ENCODE peak calls at places on chromosomes 7 and 10, in four cellular contexts. J is brain microvascular endothelial cell, Y is stomach, U is left ventricle myocardium inferior. W is an unnamed sample.

GRCh38 chr7:102125127-102125561 is 161.5 kb upstream of the SH2B2 start:
- DNase-seq in J (peak; percentile 87), U (peak; percentile 52), Y (no peak), W (no peak)

GRCh38 chr10:32210306-32211045 is 136.5 kb downstream of the EPC1 start:
- DNase-seq in U (no peak), J (peak; percentile 60), Y (no peak), W (peak; percentile 21)

GRCh38 chr7:28596245-28596935 is 184.1 kb downstream of the CREB5 start:
- DNase-seq in J (peak; percentile 33), U (no peak), Y (no peak), W (no peak)

GRCh38 chr7:149822353-149822943 is 15.7 kb upstream of the ZNF862 start:
- DNase-seq in U (peak; percentile 7), Y (no peak), J (no peak), W (no peak)

GRCh38 chr7:2639151-2639993 is 7.6 kb downstream of the TTYH3 start:
- DNase-seq in U (no peak), J (no peak), Y (no peak), W (no peak)

GRCh38 chr10:62543566-62543965 is 169.4 kb downstream of the ZNF365 start:
- DNase-seq in J (no peak), Y (no peak), U (no peak), W (no peak)

GRCh38 chr10:78623577-78624215 is 445.1 kb upstream of the ZMIZ1 start:
- DNase-seq in U (no peak), J (peak; percentile 66), Y (no peak), W (peak; percentile 26)

GRCh38 chr7:140060243-140060630 is 2.5 kb downstream of the PARP12 start:
- DNase-seq in U (no peak), Y (no peak), J (no peak), W (no peak)

GRCh38 chr10:96038476-96039387 is 4.7 kb upstream of the CCNJ start:
- DNase-seq in Y (no peak), J (no peak), U (no peak), W (no peak)

GRCh38 chr10:132304756-132305509 is 2.8 kb downstream of the STK32C start:
- DNase-seq in Y (no peak), J (no peak), U (no peak), W (no peak)

GRCh38 chr7:51764981-51765380 is 448.4 kb upstream of the COBL start:
- DNase-seq in U (no peak), J (no peak), Y (no peak), W (no peak)

GRCh38 chr7:67738-68395 is 124.5 kb upstream of the FAM20C start:
- DNase-seq in Y (no peak), J (no peak), U (no peak), W (no peak)

GRCh38 chr10:43671659-43672555 is 23.2 kb upstream of the ZNF32 start:
- DNase-seq in J (peak; percentile 64), U (no peak), Y (peak; percentile 60), W (peak; percentile 54)

GRCh38 chr7:80835251-80835650 is 83.6 kb downstream of the SEMA3C start:
- DNase-seq in J (no peak), Y (no peak), U (no peak), W (no peak)

GRCh38 chr7:75018570-75019364 is 54.3 kb downstream of the CASTOR2 start:
- DNase-seq in U (no peak), Y (no peak), J (no peak), W (no peak)

GRCh38 chr10:1595726-1596125 is 141.6 kb downstream of the ADARB2 start:
- DNase-seq in U (no peak), J (no peak), Y (no peak), W (no peak)

GRCh38 chr7:83005410-83005809 is 157.3 kb downstream of the PCLO start:
- DNase-seq in Y (no peak), U (no peak), J (no peak), W (no peak)

GRCh38 chr10:131841131-131841661 is 59.6 kb upstream of the PPP2R2D start:
- DNase-seq in Y (no peak), J (no peak), U (no peak), W (no peak)

GRCh38 chr7:149496642-149497391 is 792 bp downstream of the ZNF746 start:
- DNase-seq in Y (peak; percentile 43), U (peak; percentile 60), J (peak; percentile 13), W (peak; percentile 58)

GRCh38 chr7:84614821-84615506 is 420.4 kb upstream of the SEMA3A start:
- DNase-seq in U (no peak), J (peak; percentile 2), Y (no peak), W (no peak)

GRCh38 chr10:49403363-49403762 is 7.5 kb upstream of the DRGX start:
- DNase-seq in U (no peak), J (no peak), Y (no peak), W (no peak)

GRCh38 chr10:7363700-7364099 is 47.1 kb downstream of the SFMBT2 start:
- DNase-seq in U (no peak), Y (no peak), J (no peak), W (no peak)

GRCh38 chr10:7359954-7360353 is 50.9 kb downstream of the SFMBT2 start:
- DNase-seq in U (no peak), J (no peak), Y (no peak), W (no peak)

GRCh38 chr10:7362451-7362850 is 48.4 kb downstream of the SFMBT2 start:
- DNase-seq in J (no peak), Y (no peak), U (no peak), W (no peak)

GRCh38 chr10:7364474-7364873 is 46.4 kb downstream of the SFMBT2 start:
- DNase-seq in U (no peak), J (no peak), Y (no peak), W (no peak)

DNA sequence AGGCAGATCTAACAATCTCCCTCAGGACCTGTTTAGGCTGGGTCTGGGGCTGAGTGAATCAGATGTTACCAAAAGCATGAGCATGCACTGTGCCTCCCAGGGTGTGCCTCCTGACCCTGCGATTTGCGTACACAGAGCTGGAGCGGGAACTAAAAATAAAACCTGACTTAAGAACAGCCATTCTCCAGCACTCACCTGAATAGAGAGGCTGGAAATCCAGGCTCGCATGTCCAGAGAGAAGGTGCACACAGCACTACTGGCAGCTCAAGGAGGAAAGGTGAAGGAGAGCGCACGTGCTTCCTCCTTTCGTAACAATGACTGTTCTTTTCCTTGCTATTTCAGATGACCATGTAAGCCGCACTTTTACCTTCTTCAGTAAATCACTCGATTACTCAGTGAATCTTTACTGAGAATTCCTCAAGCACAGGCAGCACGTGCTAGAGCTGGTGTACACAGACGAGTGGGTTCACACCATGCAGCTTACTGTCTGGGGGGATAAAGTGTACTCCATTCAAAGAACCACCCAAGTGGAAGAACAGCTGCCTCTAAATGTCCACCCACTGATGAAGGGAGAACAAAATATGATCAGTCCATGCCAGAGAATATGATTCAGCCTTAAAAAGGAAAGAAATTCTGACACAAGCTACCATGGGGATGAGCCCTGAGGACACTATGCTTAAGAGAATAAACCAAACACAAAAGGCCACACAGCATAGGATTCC is 45.6 kb downstream of the SFMBT2 start:
- DNase-seq in Y (no peak), J (no peak), U (no peak), W (no peak)
- H3K36me3 ChIP-seq in Y (peaks cover 90% of the 10 kb centered on the region), J (no peaks in the 10 kb centered on the region), U (peaks cover 93% of the 10 kb centered on the region), W (no peaks in the 10 kb centered on the region)

GRCh38 chr7:4751398-4751947 is 23.9 kb upstream of the AP5Z1 start:
- DNase-seq in J (no peak), U (no peak), Y (no peak), W (no peak)
- H3K36me3 ChIP-seq in J (peaks cover 42% of the 10 kb centered on the region), U (peaks cover 28% of the 10 kb centered on the region), Y (peaks cover 45% of the 10 kb centered on the region), W (peaks cover 58% of the 10 kb centered on the region)

GRCh38 chr7:87899258-87899657 is 23.0 kb downstream of the DBF4 start:
- DNase-seq in U (no peak), Y (no peak), J (no peak), W (no peak)

GRCh38 chr7:87895363-87895762 is 19.1 kb downstream of the DBF4 start:
- DNase-seq in U (no peak), J (no peak), Y (no peak), W (no peak)
- H3K36me3 ChIP-seq in U (peaks cover 22% of the 10 kb centered on the region), J (no peaks in the 10 kb centered on the region), Y (peaks cover 21% of the 10 kb centered on the region), W (peaks cover 49% of the 10 kb centered on the region)

DNA sequence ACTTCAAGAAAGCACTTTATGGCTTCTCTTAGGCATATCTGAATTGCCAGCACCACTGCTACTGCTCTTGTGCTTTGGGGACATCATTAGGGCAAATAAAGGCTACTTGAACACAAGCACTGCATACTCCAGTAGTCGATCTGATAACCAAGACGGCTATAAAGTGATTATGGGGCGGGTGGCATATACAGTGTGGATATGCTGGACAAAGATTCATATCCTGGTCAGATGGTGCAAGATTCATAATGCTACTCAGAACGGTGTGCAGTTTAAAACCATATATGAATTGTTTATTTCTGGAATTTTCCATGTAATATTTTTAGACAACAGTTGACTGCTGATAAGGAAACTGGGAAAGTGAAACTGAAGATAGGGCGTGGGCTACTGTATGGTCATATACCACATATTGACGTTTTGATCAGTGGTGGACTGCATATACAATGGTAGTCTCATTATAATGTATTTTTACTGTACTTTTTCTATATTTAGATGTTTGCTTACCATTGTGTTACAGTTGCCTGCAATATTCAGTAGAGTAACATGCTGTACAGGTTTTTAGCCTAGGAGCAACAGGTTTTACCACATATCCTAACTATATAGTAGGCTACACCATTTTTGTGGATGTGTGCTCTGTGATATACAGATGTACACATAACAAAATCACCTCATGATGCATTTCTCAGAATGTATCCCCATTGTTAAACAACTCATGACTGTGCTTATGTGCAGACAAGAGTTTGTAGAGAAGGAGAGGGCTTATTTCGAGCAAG is 15.2 kb downstream of the ANLN start:
- DNase-seq in Y (no peak), U (no peak), J (no peak), W (no peak)
- H3K36me3 ChIP-seq in Y (no peaks in the 10 kb centered on the region), U (no peaks in the 10 kb centered on the region), J (no peaks in the 10 kb centered on the region), W (peaks cover 88% of the 10 kb centered on the region)

DNA sequence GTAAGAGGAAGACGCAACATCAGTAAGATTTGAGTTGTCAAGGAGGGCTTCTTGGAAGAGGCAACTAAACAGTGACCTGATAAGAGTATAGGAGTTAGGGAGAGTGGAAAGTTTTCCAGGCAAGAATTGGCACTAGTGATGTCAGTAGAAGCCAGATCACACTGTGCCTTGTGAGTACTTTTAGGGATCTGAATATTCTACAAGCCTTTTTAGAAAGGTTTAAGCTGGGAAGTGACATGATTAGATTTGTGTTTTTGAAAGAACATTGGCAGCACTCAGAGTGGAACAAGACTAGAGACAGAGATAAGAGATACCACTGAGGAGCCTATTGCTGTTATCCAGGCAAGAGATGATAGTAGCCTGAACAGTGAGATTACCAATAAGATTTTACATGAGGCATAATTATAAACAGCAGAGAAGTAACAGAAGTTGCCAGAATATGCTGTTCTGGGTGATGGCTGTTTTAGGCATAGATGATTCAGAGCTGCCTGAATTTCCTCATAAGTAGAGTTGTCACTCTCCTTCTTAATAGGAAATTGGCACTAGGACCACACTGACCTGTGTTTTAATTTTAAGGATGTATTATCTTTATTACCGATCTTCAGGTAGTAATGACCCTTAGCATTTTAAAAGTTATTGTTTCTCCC is 45.6 kb downstream of the NHLRC2 start:
- DNase-seq in U (no peak), Y (no peak), J (no peak), W (no peak)
- H3K36me3 ChIP-seq in U (peaks cover 52% of the 10 kb centered on the region), Y (peaks cover 60% of the 10 kb centered on the region), J (peaks cover 7% of the 10 kb centered on the region), W (peaks cover 14% of the 10 kb centered on the region)

GRCh38 chr10:127006453-127006852 is 101.2 kb downstream of the DOCK1 start:
- DNase-seq in U (no peak), Y (no peak), J (no peak), W (no peak)

GRCh38 chr10:127000598-127000997 is 95.4 kb downstream of the DOCK1 start:
- DNase-seq in Y (no peak), U (no peak), J (no peak), W (no peak)

GRCh38 chr10:126997801-126998590 is 92.8 kb downstream of the DOCK1 start:
- DNase-seq in U (no peak), J (no peak), Y (no peak), W (no peak)

GRCh38 chr10:127003032-127003685 is 97.9 kb downstream of the DOCK1 start:
- DNase-seq in Y (no peak), U (no peak), J (no peak), W (no peak)
- H3K36me3 ChIP-seq in Y (peaks cover 80% of the 10 kb centered on the region), U (peaks cover 58% of the 10 kb centered on the region), J (peaks cover 22% of the 10 kb centered on the region), W (peaks cover 17% of the 10 kb centered on the region)